ENCODE peak calls at places on chromosomes 7 and 10, in five cellular contexts. E is NB4; H is activated naive CD8-positive, alpha-beta T cell treated with anti-CD3 and anti-CD28 coated beads, Interleukin-2, amount 50 U/mL, for 16 hours; J is psoas muscle; Q is suprapubic skin. L is an unnamed sample.

GRCh38 chr7:142134944-142135343 is 23.4 kb downstream of the MGAM2 start:
- DNase-seq in Q (no peak), J (no peak), E (peak; percentile 84), H (no peak), L (no peak)

GRCh38 chr7:158011941-158012340 is 575.7 kb downstream of the PTPRN2 start:
- DNase-seq in J (no peak), H (no peak), Q (no peak), E (no peak), L (no peak)

GRCh38 chr10:119991816-119992215 is 99.3 kb downstream of the SEC23IP start:
- DNase-seq in Q (no peak), H (no peak), J (no peak), E (no peak), L (no peak)

GRCh38 chr10:77173615-77174461 is 463.8 kb downstream of the KCNMA1 start:
- DNase-seq in Q (peak; percentile 85), E (peak; percentile 93), H (peak; percentile 46), J (peak; percentile 81), L (peak; percentile 28)

GRCh38 chr7:157556339-157556944 is 219.6 kb downstream of the DNAJB6 start:
- DNase-seq in Q (no peak), J (no peak), E (no peak), H (no peak), L (no peak)

GRCh38 chr7:55588976-55589604 is 16.8 kb upstream of the VOPP1 start:
- DNase-seq in J (no peak), H (no peak), E (no peak), Q (no peak), L (no peak)

GRCh38 chr10:77552252-77552651 is 85.4 kb downstream of the KCNMA1 start:
- DNase-seq in E (peak; percentile 57), Q (no peak), H (no peak), J (no peak), L (no peak)

GRCh38 chr10:125041856-125042506 is 100.1 kb downstream of the ZRANB1 start:
- DNase-seq in Q (no peak), H (no peak), J (no peak), E (no peak), L (no peak)

GRCh38 chr10:90193240-90193985 is 492.0 kb downstream of the KIF20B start:
- DNase-seq in Q (no peak), H (no peak), J (no peak), E (no peak), L (no peak)

GRCh38 chr7:92925876-92926696 is 89.7 kb upstream of the CDK6 start:
- DNase-seq in H (no peak), Q (no peak), E (no peak), J (no peak), L (no peak)

GRCh38 chr10:75611972-75612331 is 180.5 kb downstream of the LRMDA start:
- DNase-seq in H (no peak), J (no peak), E (no peak), Q (no peak), L (peak; percentile 42)

GRCh38 chr7:147805996-147806576 is 784.5 kb upstream of the C7orf33 start:
- DNase-seq in E (no peak), Q (no peak), H (no peak), J (no peak), L (no peak)

GRCh38 chr10:78277734-78278404 is 244.2 kb downstream of the RPS24 start:
- DNase-seq in J (peak; percentile 95), H (no peak), E (no peak), Q (no peak), L (no peak)

GRCh38 chr7:99340659-99341058 is 15.0 kb downstream of the ARPC1A start:
- DNase-seq in H (no peak), E (no peak), J (no peak), Q (no peak), L (no peak)

GRCh38 chr7:73519867-73520672 is 2.0 kb downstream of the BAZ1B start:
- DNase-seq in E (peak; percentile 53), J (no peak), Q (peak; percentile 44), H (no peak), L (no peak)

GRCh38 chr7:121084256-121084655 is 95.7 kb downstream of the CPED1 start:
- DNase-seq in E (no peak), J (no peak), Q (no peak), H (no peak), L (no peak)

GRCh38 chr10:19964625-19965024 is 148.4 kb downstream of the PLXDC2 start:
- DNase-seq in E (no peak), H (no peak), J (no peak), Q (no peak), L (no peak)

GRCh38 chr10:91201213-91201996 is 19.1 kb upstream of the PCGF5 start:
- DNase-seq in H (no peak), Q (no peak), J (no peak), E (peak; percentile 12), L (peak; percentile 68)

GRCh38 chr7:24851791-24852190 is 94.5 kb upstream of the GSDME start:
- DNase-seq in J (no peak), Q (no peak), H (no peak), E (peak; percentile 32), L (no peak)

GRCh38 chr7:139490130-139490529 is 6.7 kb upstream of the KLRG2 start:
- DNase-seq in J (no peak), Q (no peak), E (no peak), H (no peak), L (no peak)

L was measured in GM12878.